ENCODE peak calls at places on chromosome 16, in eight cellular contexts. B is PC-9, H is BE2C, V is mammary epithelial cell, W is HCT116, G is endodermal cell, C is tibial nerve, L is IMR-90. O is an unnamed sample.

GRCh38 chr16:55856950-55857349 is 18.2 kb downstream of the CES5A start:
- DNase-seq in H (no peak), W (no peak), B (no peak), L (no peak), G (no peak), C (no peak), V (no peak), O (no peak)

GRCh38 chr16:12639044-12639443 is 164.6 kb downstream of the CPPED1 start:
- DNase-seq in B (peak; percentile 71), V (peak; percentile 77), G (no peak), L (peak; percentile 39), H (no peak), W (no peak), C (no peak), O (no peak)

GRCh38 chr16:56667581-56668571 is at the start of gene MT1G:
- DNase-seq in L (no peak), H (peak; percentile 29), G (peak; percentile 74), W (no peak), V (no peak), B (no peak), C (no peak), O (peak; percentile 74)

GRCh38 chr16:73083271-73083670 is 35.3 kb upstream of the ZFHX3 start:
- DNase-seq in W (no peak), C (no peak), B (no peak), L (no peak), G (no peak), V (no peak), H (no peak), O (no peak)

GRCh38 chr16:30585022-30585399 is 486 bp downstream of the ZNF785 start:
- DNase-seq in W (no peak), V (no peak), B (no peak), H (no peak), C (no peak), L (no peak), G (peak; percentile 77), O (peak; percentile 80)

GRCh38 chr16:78925071-78925714 is 675.3 kb downstream of the MAF start:
- DNase-seq in V (no peak), B (no peak), G (peak; percentile 74), L (no peak), C (no peak), W (peak; percentile 31), H (no peak), O (peak; percentile 70)

GRCh38 chr16:53014287-53014686 is 38.4 kb downstream of the CHD9NB start:
- DNase-seq in C (no peak), L (no peak), W (no peak), B (no peak), V (no peak), G (no peak), H (no peak), O (no peak)

GRCh38 chr16:26594666-26595065 is 472.1 kb upstream of the C16orf82 start:
- DNase-seq in C (no peak), H (no peak), V (no peak), G (peak; percentile 26), B (no peak), L (no peak), W (no peak), O (no peak)

GRCh38 chr16:50303041-50303604 is 36.8 kb downstream of the ADCY7 start:
- DNase-seq in G (peak; percentile 41), H (no peak), B (no peak), L (peak; percentile 57), W (no peak), C (no peak), V (no peak), O (peak; percentile 50)

GRCh38 chr16:30585400-30586191 is at the start of gene ZNF785:
- DNase-seq in B (peak; percentile 97), V (peak; percentile 99), L (peak; percentile 99), C (peak; percentile 94), H (peak; percentile 98), W (no peak), G (peak; percentile 99), O (peak; percentile 99)

GRCh38 chr16:55711959-55712876 is 56.4 kb downstream of the SLC6A2 start:
- DNase-seq in C (peak; percentile 51), L (peak; percentile 45), H (peak; percentile 86), G (peak; percentile 89), W (peak; percentile 31), V (peak; percentile 29), B (peak; percentile 46), O (peak; percentile 65)

GRCh38 chr16:68948230-68948910 is 105.0 kb downstream of the TANGO6 start:
- DNase-seq in H (no peak), B (no peak), C (no peak), L (peak; percentile 37), V (no peak), G (no peak), W (no peak), O (no peak)

GRCh38 chr16:24701521-24701951 is 27.9 kb upstream of the TNRC6A start:
- DNase-seq in W (no peak), C (peak; percentile 19), V (no peak), H (no peak), L (peak; percentile 51), B (peak; percentile 77), G (no peak), O (no peak)

GRCh38 chr16:80260906-80261311 is 279.9 kb upstream of the DYNLRB2 start:
- DNase-seq in G (no peak), L (peak; percentile 13), H (no peak), V (no peak), C (no peak), B (no peak), W (no peak), O (no peak)

GRCh38 chr16:47073223-47074155 is 70.3 kb downstream of the NETO2 start:
- DNase-seq in B (no peak), L (no peak), V (no peak), G (no peak), W (no peak), C (no peak), H (no peak), O (no peak)

GRCh38 chr16:22898131-22898530 is 84.2 kb downstream of the HS3ST2 start:
- DNase-seq in V (no peak), C (no peak), L (no peak), B (no peak), H (no peak), W (no peak), G (no peak), O (no peak)

GRCh38 chr16:55944377-55944802 is 69.2 kb upstream of the CES5A start:
- DNase-seq in H (peak; percentile 80), C (peak; percentile 52), W (peak; percentile 23), G (peak; percentile 92), L (peak; percentile 55), B (no peak), V (peak; percentile 19), O (peak; percentile 64)

GRCh38 chr16:54934536-54935410 is 4.1 kb downstream of the IRX5 start:
- DNase-seq in H (no peak), B (no peak), G (peak; percentile 85), V (peak; percentile 71), W (no peak), C (no peak), L (no peak), O (peak; percentile 85)

GRCh38 chr16:57815987-57816745 is 13.9 kb upstream of the KIFC3 start:
- DNase-seq in C (peak; percentile 40), H (peak; percentile 56), B (peak; percentile 98), G (peak; percentile 95), V (peak; percentile 98), L (peak; percentile 93), W (peak; percentile 73), O (peak; percentile 80)

GRCh38 chr16:11350531-11351335 is 5.5 kb downstream of the RMI2 start:
- DNase-seq in G (no peak), L (peak; percentile 87), V (no peak), W (no peak), B (no peak), H (no peak), C (no peak), O (peak; percentile 10)

GRCh38 chr16:20344630-20345029 is 7.9 kb downstream of the UMOD start:
- DNase-seq in C (no peak), B (no peak), W (no peak), G (no peak), L (no peak), H (no peak), V (no peak), O (no peak)

GRCh38 chr16:84566580-84567244 is 51.2 kb downstream of the COTL1 start:
- DNase-seq in H (no peak), B (no peak), C (no peak), L (no peak), W (no peak), G (no peak), V (no peak), O (peak; percentile 69)
- H3K36me3 ChIP-seq in H (no peaks in the 10 kb centered on the region), B (peaks cover 27% of the 10 kb centered on the region), C (peaks cover 7% of the 10 kb centered on the region), L (peaks cover 63% of the 10 kb centered on the region), W (no peaks in the 10 kb centered on the region), G (no peaks in the 10 kb centered on the region), V (peaks cover 8% of the 10 kb centered on the region), O (peaks cover 1% of the 10 kb centered on the region)

GRCh38 chr16:75130150-75130771 is 13.7 kb upstream of the LDHD start:
- DNase-seq in L (no peak), G (peak; percentile 65), B (peak; percentile 54), W (no peak), V (no peak), C (no peak), H (no peak), O (no peak)
- H3K36me3 ChIP-seq in L (no peaks in the 10 kb centered on the region), G (no peaks in the 10 kb centered on the region), B (no peaks in the 10 kb centered on the region), W (no peaks in the 10 kb centered on the region), V (no peaks in the 10 kb centered on the region), C (no peaks in the 10 kb centered on the region), H (no peaks in the 10 kb centered on the region), O (no peaks in the 10 kb centered on the region)

GRCh38 chr16:8797364-8798173 is at the start of the genes PMM2 and TMEM186:
- DNase-seq in B (peak; percentile 95), H (peak; percentile 96), C (peak; percentile 91), L (peak; percentile 95), W (peak; percentile 88), V (peak; percentile 95), G (peak; percentile 98), O (peak; percentile 96)

GRCh38 chr16:8798535-8799157 is 1.0 kb downstream of the PMM2 start:
- DNase-seq in W (no peak), V (no peak), L (no peak), C (no peak), H (no peak), B (no peak), G (no peak), O (no peak)

GRCh38 chr16:8798174-8798527 is 512 bp downstream of the PMM2 start:
- DNase-seq in H (no peak), L (peak; percentile 36), C (no peak), V (peak; percentile 39), G (no peak), B (peak; percentile 44), W (peak; percentile 2), O (no peak)

GRCh38 chr16:8804313-8804712 is 6.7 kb downstream of the PMM2 start:
- DNase-seq in L (no peak), V (no peak), G (no peak), H (no peak), W (no peak), B (no peak), C (no peak), O (no peak)

DNA sequence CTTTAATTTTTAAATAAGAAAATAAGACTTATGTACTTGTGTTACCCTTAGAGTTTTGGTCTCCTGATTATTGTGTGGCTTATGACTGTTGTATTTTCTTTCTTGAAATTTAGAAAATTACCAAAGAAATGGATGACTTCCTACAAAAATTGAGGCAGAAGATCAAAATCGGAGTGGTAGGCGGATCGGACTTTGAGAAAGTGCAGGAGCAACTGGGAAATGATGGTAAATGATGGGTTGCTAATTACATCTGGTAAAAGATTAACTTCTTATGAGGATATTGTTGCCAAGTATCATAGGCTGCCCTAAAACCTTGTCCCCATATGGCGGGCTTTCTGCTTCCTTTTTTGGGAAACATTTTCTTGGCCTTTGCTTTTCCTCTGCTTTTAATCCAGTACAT is 4.0 kb downstream of the PMM2 start:
- DNase-seq in H (no peak), B (no peak), L (no peak), G (no peak), C (no peak), V (no peak), W (no peak), O (no peak)
- H3K36me3 ChIP-seq in H (peaks cover 52% of the 10 kb centered on the region), B (peaks cover 41% of the 10 kb centered on the region), L (peaks cover 38% of the 10 kb centered on the region), G (peaks cover 72% of the 10 kb centered on the region), C (peaks cover 14% of the 10 kb centered on the region), V (peaks cover 24% of the 10 kb centered on the region), W (peaks cover 43% of the 10 kb centered on the region), O (peaks cover 26% of the 10 kb centered on the region)

GRCh38 chr16:88424536-88425230 is 28.4 kb upstream of the ZFPM1 start:
- DNase-seq in B (no peak), W (no peak), V (peak; percentile 21), G (no peak), C (no peak), L (no peak), H (no peak), O (peak; percentile 65)
- H3K36me3 ChIP-seq in B (no peaks in the 10 kb centered on the region), W (no peaks in the 10 kb centered on the region), V (no peaks in the 10 kb centered on the region), G (no peaks in the 10 kb centered on the region), C (no peaks in the 10 kb centered on the region), L (peaks cover 59% of the 10 kb centered on the region), H (no peaks in the 10 kb centered on the region), O (no peaks in the 10 kb centered on the region)

O was measured in H7.